ENCODE peak calls at places on chromosome 3, in five cellular contexts. K is M059J, N is upper lobe of right lung, Z is WTC11, H is T follicular helper cell. D is an unnamed sample.

GRCh38 chr3:39013289-39013688 is 38.5 kb downstream of the SCN11A start:
- DNase-seq in K (no peak), N (no peak), Z (peak; percentile 36), H (no peak), D (peak; percentile 6)

GRCh38 chr3:108664266-108664665 is 74.7 kb downstream of the DZIP3 start:
- DNase-seq in K (no peak), N (no peak), Z (no peak), H (no peak), D (no peak)

GRCh38 chr3:150105886-150106612 is 135.4 kb upstream of the PFN2 start:
- DNase-seq in K (peak; percentile 69), N (no peak), Z (no peak), H (no peak), D (no peak)

GRCh38 chr3:134075568-134075825 is 45.8 kb upstream of the SLCO2A1 start:
- DNase-seq in K (no peak), N (no peak), Z (no peak), H (no peak), D (no peak)

GRCh38 chr3:20040476-20041196 is 390 bp downstream of the KAT2B start:
- DNase-seq in K (peak; percentile 73), N (peak; percentile 90), Z (peak; percentile 65), H (peak; percentile 47), D (peak; percentile 69)

GRCh38 chr3:32175607-32176197 is 62.8 kb upstream of the CMTM8 start:
- DNase-seq in K (peak; percentile 51), N (no peak), Z (peak; percentile 46), H (peak; percentile 40), D (peak; percentile 65)

GRCh38 chr3:31893174-31893573 is 87.9 kb downstream of the OSBPL10 start:
- DNase-seq in K (no peak), N (no peak), Z (no peak), H (no peak), D (peak; percentile 25)

GRCh38 chr3:102302020-102302419 is 132.8 kb upstream of the ZPLD1 start:
- DNase-seq in K (no peak), N (no peak), Z (no peak), H (no peak), D (peak; percentile 30)

GRCh38 chr3:153734777-153735551 is 386.2 kb upstream of the ARHGEF26 start:
- DNase-seq in K (no peak), N (no peak), Z (no peak), H (no peak), D (peak; percentile 92)

GRCh38 chr3:187041362-187042061 is 97.8 kb downstream of the RPL39L start:
- DNase-seq in K (peak; percentile 52), N (no peak), Z (no peak), H (peak; percentile 48), D (no peak)

GRCh38 chr3:48600711-48601621 is 5.8 kb upstream of the COL7A1 start:
- DNase-seq in K (no peak), N (no peak), Z (no peak), H (no peak), D (no peak)

GRCh38 chr3:169675091-169675490 is 11.6 kb upstream of the MECOM start:
- DNase-seq in K (no peak), N (no peak), Z (no peak), H (no peak), D (no peak)

GRCh38 chr3:196163687-196164493 is 47.3 kb downstream of the ZDHHC19 start:
- DNase-seq in K (no peak), N (peak; percentile 90), Z (no peak), H (no peak), D (no peak)

GRCh38 chr3:172040976-172041963 is 1.9 kb downstream of the FNDC3B start:
- DNase-seq in K (peak; percentile 79), N (peak; percentile 66), Z (peak; percentile 30), H (no peak), D (peak; percentile 56)

GRCh38 chr3:58588030-58588614 is 10.9 kb upstream of the FAM107A start:
- DNase-seq in K (no peak), N (no peak), Z (peak; percentile 68), H (no peak), D (no peak)

GRCh38 chr3:42032693-42033349 is 58.3 kb upstream of the TRAK1 start:
- DNase-seq in K (peak; percentile 93), N (peak; percentile 92), Z (no peak), H (no peak), D (peak; percentile 69)

GRCh38 chr3:117408811-117409210 is 699.2 kb downstream of the TUSC7 start:
- DNase-seq in K (no peak), N (no peak), Z (no peak), H (no peak), D (no peak)

GRCh38 chr3:189304465-189305341 is 132.9 kb downstream of the TPRG1 start:
- DNase-seq in K (peak; percentile 98), N (peak; percentile 67), Z (peak; percentile 25), H (no peak), D (peak; percentile 8)

D was measured in kidney tubule cell.